ENCODE peak calls at places on chromosomes 2 and 18, in seven cellular contexts. One of them, this sample, is unnamed.

GRCh38 chr18:50218432-50219197 is 23.7 kb upstream of the MYO5B start:
- DNase-seq in IMR-90: peak
- DNase-seq in H1: no peak
- DNase-seq in mesenchymal stem cell: no peak
- DNase-seq in H9: peak
- DNase-seq in trophoblast cell: peak
- DNase-seq in mesendoderm: peak
- DNase-seq in this sample: peak

GRCh38 chr2:111676423-111676822 is 207.6 kb downstream of the ANAPC1 start:
- DNase-seq in IMR-90: peak
- DNase-seq in H1: no peak
- DNase-seq in mesenchymal stem cell: peak
- DNase-seq in mesendoderm: no peak
- DNase-seq in trophoblast cell: no peak
- DNase-seq in H9: no peak
- DNase-seq in this sample: no peak

GRCh38 chr18:30987479-30988241 is 54.9 kb downstream of the DSC3 start:
- DNase-seq in H1: no peak
- DNase-seq in H9: no peak
- DNase-seq in IMR-90: no peak
- DNase-seq in mesendoderm: no peak
- DNase-seq in trophoblast cell: peak
- DNase-seq in mesenchymal stem cell: no peak
- DNase-seq in this sample: no peak

GRCh38 chr2:14189929-14190328 is 442.6 kb upstream of the LRATD1 start:
- DNase-seq in H9: no peak
- DNase-seq in IMR-90: peak
- DNase-seq in trophoblast cell: peak
- DNase-seq in mesendoderm: no peak
- DNase-seq in mesenchymal stem cell: no peak
- DNase-seq in H1: no peak
- DNase-seq in this sample: no peak

GRCh38 chr2:233857511-233858118 is 3.3 kb upstream of the HJURP start:
- DNase-seq in mesenchymal stem cell: peak
- DNase-seq in IMR-90: no peak
- DNase-seq in H9: peak
- DNase-seq in mesendoderm: peak
- DNase-seq in trophoblast cell: peak
- DNase-seq in H1: no peak
- DNase-seq in this sample: no peak

GRCh38 chr2:92073036-92073814 is 2798.0 kb upstream of the TEKT4 start:
- DNase-seq in mesendoderm: no peak
- DNase-seq in H1: no peak
- DNase-seq in IMR-90: no peak
- DNase-seq in trophoblast cell: peak
- DNase-seq in mesenchymal stem cell: no peak
- DNase-seq in H9: peak
- DNase-seq in this sample: no peak

GRCh38 chr2:67564076-67564475 is 166.9 kb downstream of the ETAA1 start:
- DNase-seq in IMR-90: peak
- DNase-seq in H1: no peak
- DNase-seq in H9: no peak
- DNase-seq in mesendoderm: no peak
- DNase-seq in mesenchymal stem cell: no peak
- DNase-seq in trophoblast cell: no peak
- DNase-seq in this sample: no peak

GRCh38 chr2:119914266-119914665 is 98.6 kb upstream of the EPB41L5 start:
- DNase-seq in mesenchymal stem cell: peak
- DNase-seq in H9: no peak
- DNase-seq in mesendoderm: no peak
- DNase-seq in trophoblast cell: no peak
- DNase-seq in H1: no peak
- DNase-seq in IMR-90: peak
- DNase-seq in this sample: no peak

GRCh38 chr2:48515588-48515987 is 14.4 kb upstream of the STON1 start:
- DNase-seq in trophoblast cell: no peak
- DNase-seq in H1: no peak
- DNase-seq in H9: no peak
- DNase-seq in IMR-90: no peak
- DNase-seq in mesendoderm: no peak
- DNase-seq in mesenchymal stem cell: no peak
- DNase-seq in this sample: no peak

GRCh38 chr18:60446821-60447220 is 74.2 kb upstream of the MC4R start:
- DNase-seq in mesenchymal stem cell: no peak
- DNase-seq in mesendoderm: peak
- DNase-seq in H9: peak
- DNase-seq in H1: no peak
- DNase-seq in trophoblast cell: no peak
- DNase-seq in IMR-90: no peak
- DNase-seq in this sample: no peak

GRCh38 chr18:37709740-37710139 is 144.1 kb upstream of the CELF4 start:
- DNase-seq in IMR-90: no peak
- DNase-seq in mesendoderm: no peak
- DNase-seq in H9: no peak
- DNase-seq in H1: no peak
- DNase-seq in mesenchymal stem cell: no peak
- DNase-seq in trophoblast cell: no peak
- DNase-seq in this sample: no peak

GRCh38 chr2:205868773-205869333 is 186.6 kb downstream of the NRP2 start:
- DNase-seq in trophoblast cell: peak
- DNase-seq in H1: no peak
- DNase-seq in H9: no peak
- DNase-seq in mesendoderm: no peak
- DNase-seq in IMR-90: peak
- DNase-seq in mesenchymal stem cell: peak
- DNase-seq in this sample: no peak

GRCh38 chr18:55672574-55673361 is 84.8 kb upstream of the TCF4 start:
- DNase-seq in trophoblast cell: no peak
- DNase-seq in mesenchymal stem cell: no peak
- DNase-seq in mesendoderm: peak
- DNase-seq in IMR-90: no peak
- DNase-seq in H1: no peak
- DNase-seq in H9: no peak
- DNase-seq in this sample: no peak

GRCh38 chr18:10057808-10058791 is 144.3 kb downstream of the VAPA start:
- DNase-seq in mesendoderm: no peak
- DNase-seq in H9: no peak
- DNase-seq in H1: no peak
- DNase-seq in trophoblast cell: peak
- DNase-seq in mesenchymal stem cell: peak
- DNase-seq in IMR-90: peak
- DNase-seq in this sample: no peak

GRCh38 chr2:65554765-65555561 is 122.6 kb upstream of the SPRED2 start:
- DNase-seq in IMR-90: peak
- DNase-seq in H9: no peak
- DNase-seq in trophoblast cell: no peak
- DNase-seq in mesendoderm: no peak
- DNase-seq in mesenchymal stem cell: peak
- DNase-seq in H1: no peak
- DNase-seq in this sample: no peak

GRCh38 chr2:100145893-100146753 is 3.7 kb upstream of the AFF3 start:
- DNase-seq in mesendoderm: no peak
- DNase-seq in mesenchymal stem cell: no peak
- DNase-seq in trophoblast cell: no peak
- DNase-seq in H1: no peak
- DNase-seq in IMR-90: no peak
- DNase-seq in H9: no peak
- DNase-seq in this sample: no peak

GRCh38 chr2:175363719-175364118 is 182.2 kb upstream of the ATP5MC3 start:
- DNase-seq in H1: no peak
- DNase-seq in IMR-90: no peak
- DNase-seq in mesenchymal stem cell: no peak
- DNase-seq in mesendoderm: no peak
- DNase-seq in H9: no peak
- DNase-seq in trophoblast cell: no peak
- DNase-seq in this sample: no peak

GRCh38 chr2:216341151-216341550 is 31.1 kb downstream of the MARCHF4 start:
- DNase-seq in H9: no peak
- DNase-seq in mesenchymal stem cell: no peak
- DNase-seq in trophoblast cell: no peak
- DNase-seq in mesendoderm: no peak
- DNase-seq in IMR-90: peak
- DNase-seq in H1: no peak
- DNase-seq in this sample: no peak

GRCh38 chr2:170840717-170841210 is 24.1 kb downstream of the GAD1 start:
- DNase-seq in mesendoderm: no peak
- DNase-seq in trophoblast cell: no peak
- DNase-seq in IMR-90: no peak
- DNase-seq in H9: no peak
- DNase-seq in mesenchymal stem cell: no peak
- DNase-seq in H1: no peak
- DNase-seq in this sample: no peak

GRCh38 chr2:19987936-19988335 is 2.0 kb downstream of the WDR35 start:
- DNase-seq in mesendoderm: no peak
- DNase-seq in H9: no peak
- DNase-seq in mesenchymal stem cell: no peak
- DNase-seq in H1: no peak
- DNase-seq in trophoblast cell: no peak
- DNase-seq in IMR-90: no peak
- DNase-seq in this sample: no peak

GRCh38 chr2:19979932-19980331 is 10.0 kb downstream of the WDR35 start:
- DNase-seq in mesendoderm: no peak
- DNase-seq in H9: no peak
- DNase-seq in trophoblast cell: no peak
- DNase-seq in H1: no peak
- DNase-seq in IMR-90: no peak
- DNase-seq in mesenchymal stem cell: peak
- DNase-seq in this sample: no peak

GRCh38 chr2:19982268-19982667 is 7.6 kb downstream of the WDR35 start:
- DNase-seq in mesenchymal stem cell: peak
- DNase-seq in H1: no peak
- DNase-seq in mesendoderm: no peak
- DNase-seq in H9: no peak
- DNase-seq in trophoblast cell: no peak
- DNase-seq in IMR-90: peak
- DNase-seq in this sample: no peak
- H2BK5ac ChIP-seq in mesenchymal stem cell: no peak
- H2BK5ac ChIP-seq in H1: no peak
- H2BK5ac ChIP-seq in mesendoderm: no peak
- H2BK5ac ChIP-seq in H9: no peak
- H2BK5ac ChIP-seq in trophoblast cell: no peak
- H2BK5ac ChIP-seq in IMR-90: no peak
- H2BK5ac ChIP-seq in this sample: no peak

DNA sequence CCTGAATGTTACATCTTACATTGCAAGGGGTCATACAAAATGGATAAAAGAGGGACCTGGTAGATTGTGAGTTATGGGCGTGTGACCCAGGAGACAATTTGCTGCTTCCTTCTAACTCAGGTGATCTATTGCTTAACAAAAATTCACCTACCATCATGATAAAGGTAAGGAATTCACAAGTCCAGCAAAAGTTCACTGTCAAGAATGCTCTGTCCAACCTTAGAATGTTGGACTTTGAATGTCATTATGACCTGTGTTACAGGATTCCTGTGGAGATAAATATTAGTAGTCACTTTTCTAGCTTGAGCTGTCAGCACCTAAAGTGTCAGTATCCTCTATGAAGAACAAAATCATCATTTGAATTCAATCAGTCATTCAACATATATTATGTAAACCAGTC is 7.9 kb upstream of the KLF7 start:
- DNase-seq in H9: no peak
- DNase-seq in mesendoderm: no peak
- DNase-seq in trophoblast cell: peak
- DNase-seq in mesenchymal stem cell: no peak
- DNase-seq in IMR-90: no peak
- DNase-seq in H1: no peak
- DNase-seq in this sample: no peak
- H3K18ac ChIP-seq in H9: no peak
- H3K18ac ChIP-seq in mesendoderm: no peak
- H3K18ac ChIP-seq in trophoblast cell: no peak
- H3K18ac ChIP-seq in mesenchymal stem cell: no peak
- H3K18ac ChIP-seq in IMR-90: no peak
- H3K18ac ChIP-seq in H1: no peak
- H3K18ac ChIP-seq in this sample: no peak

GRCh38 chr2:54770211-54770610 is 46.7 kb downstream of the EML6 start:
- DNase-seq in H1: no peak
- DNase-seq in H9: no peak
- DNase-seq in trophoblast cell: no peak
- DNase-seq in mesenchymal stem cell: no peak
- DNase-seq in mesendoderm: no peak
- DNase-seq in IMR-90: no peak
- DNase-seq in this sample: no peak
- H2AK5ac ChIP-seq in H1: no peak
- H2AK5ac ChIP-seq in H9: no peak
- H2AK5ac ChIP-seq in trophoblast cell: no peak
- H2AK5ac ChIP-seq in mesenchymal stem cell: no peak
- H2AK5ac ChIP-seq in mesendoderm: no peak
- H2AK5ac ChIP-seq in IMR-90: no peak
- H2AK5ac ChIP-seq in this sample: no peak

GRCh38 chr18:13587477-13587876 is 138.9 kb downstream of the FAM210A start:
- DNase-seq in mesenchymal stem cell: no peak
- DNase-seq in IMR-90: no peak
- DNase-seq in trophoblast cell: no peak
- DNase-seq in H1: no peak
- DNase-seq in H9: no peak
- DNase-seq in mesendoderm: no peak
- DNase-seq in this sample: no peak

GRCh38 chr18:13587001-13587400 is 139.4 kb downstream of the FAM210A start:
- DNase-seq in trophoblast cell: no peak
- DNase-seq in mesendoderm: no peak
- DNase-seq in H9: no peak
- DNase-seq in H1: no peak
- DNase-seq in mesenchymal stem cell: no peak
- DNase-seq in IMR-90: no peak
- DNase-seq in this sample: no peak

GRCh38 chr18:13584826-13585225 is 141.5 kb downstream of the FAM210A start:
- DNase-seq in H9: no peak
- DNase-seq in IMR-90: no peak
- DNase-seq in mesendoderm: no peak
- DNase-seq in H1: no peak
- DNase-seq in mesenchymal stem cell: no peak
- DNase-seq in trophoblast cell: no peak
- DNase-seq in this sample: no peak

GRCh38 chr18:13583567-13584245 is 142.7 kb downstream of the FAM210A start:
- DNase-seq in mesenchymal stem cell: no peak
- DNase-seq in mesendoderm: no peak
- DNase-seq in H9: no peak
- DNase-seq in trophoblast cell: no peak
- DNase-seq in IMR-90: no peak
- DNase-seq in H1: no peak
- DNase-seq in this sample: peak

DNA sequence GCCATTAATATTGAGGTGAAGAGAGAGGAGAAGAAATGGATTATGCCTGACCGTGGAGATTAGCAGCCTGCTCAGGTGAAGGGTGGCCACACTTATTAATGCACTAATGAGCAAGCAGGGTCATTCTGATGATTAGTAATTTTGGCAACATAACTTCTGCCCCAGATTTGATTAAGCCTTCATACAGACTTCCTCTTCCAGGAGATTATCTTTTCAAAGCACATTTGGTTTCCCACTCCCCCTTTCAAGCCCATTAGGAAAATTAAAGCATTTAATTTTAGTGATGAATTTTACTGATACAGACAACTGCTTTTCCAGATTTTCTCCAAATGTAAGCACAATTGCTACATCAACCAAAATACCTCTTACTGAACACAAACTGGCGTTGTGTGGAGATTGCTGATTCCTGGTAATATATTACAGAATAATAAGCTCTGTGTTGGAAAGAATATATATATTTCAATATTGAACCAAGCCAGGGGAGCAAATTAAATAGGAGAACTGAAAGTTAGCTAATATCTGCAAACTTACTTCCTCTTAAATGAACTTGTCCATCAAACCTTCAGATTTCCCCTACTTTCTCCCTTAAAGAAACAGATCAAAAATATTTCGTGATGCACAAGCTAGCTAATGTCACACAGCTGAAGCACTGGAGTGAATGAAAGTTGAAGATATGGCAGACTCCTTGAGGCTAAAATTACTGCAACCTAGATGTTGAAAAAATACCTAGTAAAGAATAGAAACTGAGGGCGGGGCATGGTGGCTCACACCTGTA is 140.8 kb downstream of the FAM210A start:
- DNase-seq in mesenchymal stem cell: no peak
- DNase-seq in H9: no peak
- DNase-seq in H1: no peak
- DNase-seq in IMR-90: no peak
- DNase-seq in trophoblast cell: no peak
- DNase-seq in mesendoderm: no peak
- DNase-seq in this sample: no peak
- H2BK5ac ChIP-seq in mesenchymal stem cell: no peak
- H2BK5ac ChIP-seq in H9: no peak
- H2BK5ac ChIP-seq in H1: no peak
- H2BK5ac ChIP-seq in IMR-90: no peak
- H2BK5ac ChIP-seq in trophoblast cell: no peak
- H2BK5ac ChIP-seq in mesendoderm: no peak
- H2BK5ac ChIP-seq in this sample: no peak